ENCODE peak calls at places on chromosomes 11 and 22, in nine cellular contexts. U is body of pancreas, V is transverse colon, C is uterus, R is spleen, Y is IMR-90, J is endothelial cell of umbilical vein, M is stomach, F is right lobe of liver. P is an unnamed sample. For H3K4me1, the result is how much of the 10 kb centered on the place peaks cover.

GRCh38 chr11:117570701-117571100 is 226.3 kb downstream of the DSCAML1 start:
- DNase-seq in U (peak), V (no peak), C (no peak), R (peak), Y (no peak), J (no peak), M (no peak), F (peak), P (no peak)

GRCh38 chr11:78030429-78031325 is 7.6 kb upstream of the KCTD14 start:
- DNase-seq in U (peak), V (peak), C (no peak), R (no peak), Y (peak), J (peak), M (peak), F (peak), P (peak)

GRCh38 chr11:3867209-3868071 is 12.0 kb downstream of the STIM1 start:
- DNase-seq in U (peak), V (no peak), C (peak), R (no peak), Y (no peak), J (peak), M (peak), F (no peak), P (peak)

GRCh38 chr11:96486890-96487633 is 97.2 kb downstream of the JRKL start:
- DNase-seq in U (peak), V (peak), C (no peak), R (no peak), Y (peak), J (no peak), M (peak), F (no peak), P (no peak)

GRCh38 chr11:29844701-29845379 is 172.0 kb downstream of the KCNA4 start:
- DNase-seq in U (no peak), V (no peak), C (no peak), R (no peak), Y (no peak), J (no peak), M (no peak), F (no peak), P (no peak)

GRCh38 chr11:110907629-110908028 is 195.4 kb upstream of the ARHGAP20 start:
- DNase-seq in U (no peak), V (peak), C (no peak), R (no peak), Y (peak), J (peak), M (peak), F (no peak), P (no peak)

GRCh38 chr11:2419638-2420501 is 19.3 kb downstream of the TSSC4 start:
- DNase-seq in U (peak), V (peak), C (peak), R (peak), Y (peak), J (peak), M (peak), F (peak), P (peak)

GRCh38 chr11:2449548-2450320 is 4.9 kb downstream of the KCNQ1 start:
- DNase-seq in U (no peak), V (no peak), C (no peak), R (peak), Y (no peak), J (no peak), M (no peak), F (no peak), P (no peak)

GRCh38 chr11:9276571-9276970 is 11.4 kb upstream of the DENND5A start:
- DNase-seq in U (no peak), V (no peak), C (no peak), R (no peak), Y (no peak), J (no peak), M (no peak), F (no peak), P (no peak)

GRCh38 chr11:79397252-79397651 is 43.6 kb downstream of the TENM4 start:
- DNase-seq in U (no peak), V (no peak), C (no peak), R (no peak), Y (peak), J (no peak), M (no peak), F (no peak), P (no peak)
- H3K4me1 ChIP-seq in U (under half), V (under half), C (under half), R (under half), Y (under half), J (under half), M (under half), F (under half), P (under half)

GRCh38 chr11:100469835-100470234 is 217.3 kb upstream of the ARHGAP42 start:
- DNase-seq in U (no peak), V (no peak), C (no peak), R (no peak), Y (no peak), J (no peak), M (no peak), F (no peak), P (no peak)

GRCh38 chr11:100472727-100473389 is 214.2 kb upstream of the ARHGAP42 start:
- DNase-seq in U (no peak), V (no peak), C (no peak), R (no peak), Y (no peak), J (no peak), M (peak), F (no peak), P (no peak)

GRCh38 chr11:100473390-100473740 is 213.7 kb upstream of the ARHGAP42 start:
- DNase-seq in U (no peak), V (no peak), C (no peak), R (no peak), Y (no peak), J (no peak), M (no peak), F (no peak), P (no peak)

GRCh38 chr11:100467821-100468508 is 219.1 kb upstream of the ARHGAP42 start:
- DNase-seq in U (no peak), V (no peak), C (no peak), R (no peak), Y (no peak), J (no peak), M (no peak), F (no peak), P (no peak)
- H3K4me3 ChIP-seq in U (no peak), V (no peak), C (no peak), R (no peak), Y (peak), J (no peak), M (no peak), F (no peak), P (no peak)

DNA sequence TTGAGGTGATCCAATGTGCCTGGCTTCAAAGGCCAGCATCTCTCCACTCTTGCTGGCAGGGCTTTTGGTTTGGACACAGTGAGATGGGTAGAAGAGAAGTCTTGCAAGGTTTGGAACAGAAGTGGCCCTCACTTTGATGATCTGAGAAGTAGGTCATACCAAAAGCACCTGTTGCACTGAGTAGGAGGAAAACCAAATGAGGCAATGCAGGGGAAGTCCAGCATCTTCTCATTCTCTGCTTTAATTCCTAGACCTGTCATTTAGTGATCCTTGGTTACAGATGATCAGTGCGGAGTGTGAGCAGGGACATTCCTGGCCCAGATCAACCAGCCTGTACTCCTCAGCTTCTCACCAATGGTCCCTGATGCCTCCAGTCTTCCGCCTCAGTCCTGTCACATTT is 990.5 kb downstream of the OPCML start:
- DNase-seq in U (no peak), V (no peak), C (no peak), R (no peak), Y (no peak), J (no peak), M (no peak), F (no peak), P (no peak)
- TF ChIP-seq POLR2A in U (no peak), V (no peak), C (no peak), R (no peak), Y (no peak), J (no peak), M (no peak), F (no peak), P (no peak)

GRCh38 chr11:19163627-19164026 is 38.2 kb downstream of the CSRP3 start:
- DNase-seq in U (no peak), V (no peak), C (no peak), R (no peak), Y (no peak), J (no peak), M (no peak), F (no peak), P (no peak)
- H3K4me1 ChIP-seq in U (under half), V (under half), C (under half), R (under half), Y (under half), J (under half), M (under half), F (under half), P (under half)

GRCh38 chr11:121467965-121468364 is 15.2 kb upstream of the SORL1-AS1 start:
- DNase-seq in U (no peak), V (no peak), C (peak), R (no peak), Y (no peak), J (no peak), M (no peak), F (no peak), P (no peak)

GRCh38 chr11:121463689-121464335 is 11.0 kb upstream of the SORL1-AS1 start:
- DNase-seq in U (no peak), V (no peak), C (no peak), R (no peak), Y (no peak), J (no peak), M (no peak), F (no peak), P (no peak)

GRCh38 chr11:121465709-121466062 is 12.9 kb upstream of the SORL1-AS1 start:
- DNase-seq in U (no peak), V (peak), C (no peak), R (no peak), Y (no peak), J (no peak), M (no peak), F (no peak), P (no peak)

GRCh38 chr11:121464352-121464946 is 11.7 kb upstream of the SORL1-AS1 start:
- DNase-seq in U (peak), V (peak), C (peak), R (peak), Y (peak), J (peak), M (no peak), F (no peak), P (peak)

DNA sequence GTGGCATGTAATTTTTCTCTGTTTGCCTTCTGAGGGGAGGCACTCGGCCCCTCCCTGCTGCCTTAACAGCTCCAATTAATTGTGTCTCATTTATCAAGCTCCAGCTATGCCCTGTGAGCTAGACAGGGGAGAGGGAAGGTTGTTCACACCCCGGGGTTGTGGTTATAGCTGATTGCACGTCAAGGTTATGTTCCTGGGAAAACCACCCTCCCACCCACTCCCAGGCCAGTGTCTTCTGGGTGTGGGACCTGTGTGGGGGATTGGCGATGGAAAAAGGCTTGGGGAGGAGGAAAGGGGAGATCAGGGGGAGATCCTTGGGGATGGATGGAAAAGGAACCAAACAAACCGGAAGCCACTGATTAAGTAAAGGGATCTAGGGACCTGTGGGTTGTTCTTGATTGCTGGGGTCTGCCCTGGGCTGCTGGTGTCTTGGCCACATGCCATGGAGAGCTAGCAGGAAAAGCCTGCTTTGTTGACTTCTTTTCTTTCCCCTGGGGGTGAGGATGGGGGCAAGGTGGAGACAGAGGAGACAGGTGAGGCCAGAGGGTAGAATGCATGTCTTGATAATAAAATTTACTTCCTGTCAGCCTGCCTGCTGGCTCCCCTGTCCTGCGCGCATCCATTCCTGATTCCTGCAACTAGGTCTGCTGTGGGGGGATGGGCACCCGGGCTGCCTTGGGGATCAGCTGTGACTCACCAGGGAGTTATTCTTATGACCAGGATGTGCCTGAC is 13.5 kb upstream of the SORL1-AS1 start:
- DNase-seq in U (peak), V (peak), C (peak), R (no peak), Y (peak), J (no peak), M (peak), F (peak), P (peak)
- H3K4me3 ChIP-seq in U (no peak), V (no peak), C (no peak), R (no peak), Y (no peak), J (no peak), M (no peak), F (no peak), P (no peak)

GRCh38 chr11:65429724-65430405 is 7.3 kb downstream of the NEAT1 start:
- DNase-seq in U (peak), V (peak), C (peak), R (peak), Y (peak), J (peak), M (peak), F (peak), P (peak)
- TF ChIP-seq POLR2A in U (no peak), V (peak), C (no peak), R (peak), Y (peak), J (no peak), M (no peak), F (peak), P (peak)

DNA sequence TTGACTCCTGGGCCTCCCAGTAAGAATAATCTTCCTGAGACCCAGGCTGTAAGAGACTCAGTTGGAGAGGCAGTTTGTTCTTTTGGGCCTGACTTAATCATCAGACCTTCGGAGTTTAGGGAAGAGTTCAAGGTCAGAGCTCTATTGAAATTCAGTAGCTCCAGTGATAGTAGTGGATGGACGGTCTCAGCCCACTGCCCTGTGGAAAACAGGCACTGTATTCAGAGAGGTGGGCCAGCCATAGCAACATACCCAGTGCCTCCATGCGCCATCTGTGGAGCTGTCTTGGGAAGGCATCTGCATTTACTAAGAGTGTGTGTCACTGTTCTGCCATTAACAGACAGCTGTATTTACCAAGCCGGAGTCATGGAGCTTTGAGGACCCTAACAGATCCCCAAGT is 2.9 kb downstream of the SMARCB1 start:
- DNase-seq in U (no peak), V (no peak), C (no peak), R (peak), Y (no peak), J (no peak), M (no peak), F (peak), P (no peak)
- H3K4me1 ChIP-seq in U (under half), V (half or more), C (under half), R (under half), Y (under half), J (under half), M (half or more), F (under half), P (under half)

DNA sequence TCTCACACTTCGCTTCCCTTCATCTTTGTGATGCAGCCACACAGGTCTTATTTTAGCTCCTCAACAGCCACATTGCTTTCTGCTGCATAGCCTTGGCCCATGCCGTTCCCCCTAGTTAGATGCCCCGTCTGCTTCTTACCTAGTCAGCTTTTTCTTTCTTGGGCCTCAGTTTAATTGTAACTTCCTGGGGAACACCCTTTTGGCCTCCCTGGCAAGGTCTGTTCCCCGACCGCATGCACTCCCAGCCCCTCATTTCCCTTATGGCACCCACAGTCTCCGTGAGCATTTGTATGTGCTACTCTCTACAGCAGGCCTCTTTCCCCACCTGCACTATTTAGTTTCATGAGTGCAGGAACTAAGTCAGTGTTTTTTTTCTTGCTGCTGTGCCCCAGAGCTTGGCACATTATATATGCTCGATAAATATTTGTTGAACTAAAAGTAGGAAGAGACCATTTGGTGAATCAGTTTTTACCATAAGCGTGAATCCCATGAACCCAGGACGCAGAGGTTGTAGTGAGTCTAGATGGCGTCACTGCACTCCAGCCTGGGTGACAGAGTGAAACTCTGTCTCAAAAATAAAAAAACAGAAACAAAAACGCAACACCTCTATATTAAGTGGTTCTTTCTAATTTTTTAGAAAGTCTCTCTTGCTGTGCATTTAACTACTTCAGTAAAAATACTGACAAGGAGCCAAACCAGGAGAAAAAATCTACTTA is 38.5 kb downstream of the TNRC6B start:
- DNase-seq in U (no peak), V (peak), C (no peak), R (no peak), Y (no peak), J (no peak), M (peak), F (no peak), P (no peak)
- H3K4me3 ChIP-seq in U (no peak), V (no peak), C (no peak), R (no peak), Y (no peak), J (no peak), M (no peak), F (no peak), P (no peak)

DNA sequence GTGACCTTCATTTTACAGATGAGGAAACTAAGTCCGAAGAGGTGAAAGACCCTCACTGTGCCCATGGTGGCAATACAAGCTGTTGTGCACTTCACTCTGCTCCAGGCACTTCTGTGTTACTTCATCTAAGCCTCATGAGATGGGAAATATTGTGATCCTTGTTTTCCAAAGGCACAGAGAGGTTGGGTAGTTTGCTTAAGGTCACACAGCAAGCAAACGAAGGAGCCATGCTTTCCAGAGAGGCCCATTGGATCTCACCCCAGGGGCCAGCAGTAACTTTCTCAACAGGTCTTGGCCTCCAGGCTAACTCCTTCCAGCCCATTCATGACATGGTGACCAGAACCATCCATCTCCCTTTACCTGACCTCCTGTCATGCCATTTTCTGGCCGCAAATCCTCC is 332.8 kb downstream of the MN1 start:
- DNase-seq in U (no peak), V (no peak), C (no peak), R (no peak), Y (no peak), J (no peak), M (no peak), F (no peak), P (no peak)
- TF ChIP-seq POLR2A in U (no peak), V (no peak), C (no peak), R (no peak), Y (no peak), J (no peak), M (no peak), F (no peak), P (no peak)

GRCh38 chr22:30252411-30253204 is 6.0 kb upstream of the LIF start:
- DNase-seq in U (no peak), V (peak), C (no peak), R (peak), Y (no peak), J (peak), M (peak), F (no peak), P (no peak)
- H3K4me1 ChIP-seq in U (under half), V (half or more), C (under half), R (half or more), Y (under half), J (under half), M (under half), F (under half), P (under half)

P was measured in heart left ventricle.